ENCODE peak calls at places on chromosomes 11 and 22, in four cellular contexts. C is PC-9, W is pancreas, Q is endothelial cell of umbilical vein. L is an unnamed sample.

GRCh38 chr11:79121351-79121750 is 319.5 kb downstream of the TENM4 start:
- DNase-seq in W (no peak), Q (no peak), C (no peak), L (no peak)

GRCh38 chr11:8337115-8337386 is 73.4 kb upstream of the LMO1 start:
- DNase-seq in W (no peak), Q (no peak), C (no peak), L (no peak)

GRCh38 chr11:74090701-74091100 is 80.1 kb downstream of the C2CD3 start:
- DNase-seq in Q (no peak), C (no peak), W (no peak), L (no peak)

GRCh38 chr11:2679011-2679676 is 20.6 kb downstream of the KCNQ1OT1 start:
- DNase-seq in C (no peak), W (no peak), Q (no peak), L (no peak)

GRCh38 chr11:120622189-120622912 is 110.8 kb downstream of the GRIK4 start:
- DNase-seq in Q (no peak), C (no peak), W (no peak), L (no peak)

GRCh38 chr22:20549232-20549841 is 41.9 kb downstream of the MED15 start:
- DNase-seq in W (no peak), Q (peak), C (no peak), L (peak)

GRCh38 chr11:38163526-38163925 is 1565.5 kb upstream of the RAG2 start:
- DNase-seq in Q (no peak), W (no peak), C (no peak), L (no peak)

GRCh38 chr22:20174785-20175596 is 24.1 kb upstream of the CCDC188 start:
- DNase-seq in W (no peak), C (no peak), Q (no peak), L (no peak)

GRCh38 chr11:110833033-110833484 is 120.8 kb upstream of the ARHGAP20 start:
- DNase-seq in W (no peak), C (no peak), Q (peak), L (no peak)

GRCh38 chr11:101061606-101062005 is 68.0 kb downstream of the PGR start:
- DNase-seq in C (no peak), Q (no peak), W (no peak), L (no peak)

GRCh38 chr11:121648306-121648705 is 195.5 kb upstream of the SORL1-AS1 start:
- DNase-seq in Q (no peak), W (no peak), C (no peak), L (no peak)

GRCh38 chr22:47595122-47595521 is 832.7 kb downstream of the TBC1D22A start:
- DNase-seq in C (no peak), W (no peak), Q (no peak), L (no peak)

GRCh38 chr11:15145151-15145550 is 30.4 kb downstream of the INSC start:
- DNase-seq in Q (no peak), W (no peak), C (no peak), L (no peak)
- H3K27ac ChIP-seq in Q (no peak), W (no peak), C (no peak), L (no peak)

DNA sequence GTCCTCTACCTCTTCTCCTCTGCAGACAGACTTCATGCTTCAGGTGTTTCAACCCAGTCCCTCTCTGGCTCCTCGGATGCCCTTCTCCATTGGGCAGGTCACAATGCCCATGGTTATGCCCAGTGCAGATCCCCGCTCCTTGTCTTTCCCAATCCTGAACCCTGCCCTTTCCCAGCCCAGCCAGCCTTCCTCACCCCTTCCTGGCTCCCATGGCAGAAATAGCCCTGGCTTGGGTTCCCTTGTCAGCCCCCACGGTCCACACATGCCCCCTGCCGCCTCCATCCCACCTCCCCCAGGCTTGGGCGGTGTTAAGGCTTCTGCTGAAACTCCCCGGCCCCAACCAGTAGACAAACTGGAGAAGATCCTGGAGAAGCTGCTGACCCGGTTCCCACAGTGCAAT is 9.3 kb upstream of the BACE1-AS start:
- DNase-seq in W (no peak), C (no peak), Q (no peak), L (no peak)
- H3K27ac ChIP-seq in W (no peak), C (no peak), Q (peak), L (no peak)

DNA sequence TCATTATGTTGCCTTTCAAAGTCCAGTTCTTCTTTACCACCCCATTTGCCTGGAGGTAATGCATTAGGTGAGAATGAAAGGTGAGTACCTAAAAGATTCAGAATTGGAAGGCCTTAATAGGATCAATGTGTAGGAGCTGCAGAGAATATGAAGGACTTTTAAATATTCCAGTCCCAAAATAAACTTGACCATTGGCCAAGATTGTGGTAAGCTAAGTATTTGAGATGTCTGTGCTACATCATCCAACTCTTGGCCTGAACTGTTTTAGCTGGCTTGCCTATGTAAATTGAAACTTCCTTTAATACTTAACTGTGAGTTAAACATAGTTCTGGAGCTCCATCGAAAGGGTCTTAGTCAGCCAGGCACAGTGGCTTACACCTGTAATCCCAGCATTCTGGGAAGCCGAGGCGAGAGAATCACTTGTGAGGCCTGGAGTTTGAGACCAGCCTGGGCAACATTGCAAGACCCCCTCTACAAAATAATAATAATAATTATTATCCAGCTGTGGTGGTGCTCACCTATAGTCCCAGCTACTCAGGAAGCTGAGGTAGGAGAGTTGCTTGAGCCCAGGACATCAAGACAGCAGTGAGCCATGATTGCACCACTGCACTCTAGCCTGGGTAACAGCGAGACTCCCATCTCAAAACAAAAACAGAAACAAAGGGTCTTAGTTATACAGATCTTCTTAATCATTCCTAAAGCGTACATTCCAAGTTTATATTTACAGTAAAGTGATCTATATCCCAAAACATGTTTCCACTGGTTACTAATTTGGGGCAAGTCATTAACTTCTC is 29.8 kb downstream of the MTMR3 start:
- DNase-seq in C (no peak), Q (no peak), W (no peak), L (no peak)
- H3K27ac ChIP-seq in C (no peak), Q (no peak), W (no peak), L (no peak)

DNA sequence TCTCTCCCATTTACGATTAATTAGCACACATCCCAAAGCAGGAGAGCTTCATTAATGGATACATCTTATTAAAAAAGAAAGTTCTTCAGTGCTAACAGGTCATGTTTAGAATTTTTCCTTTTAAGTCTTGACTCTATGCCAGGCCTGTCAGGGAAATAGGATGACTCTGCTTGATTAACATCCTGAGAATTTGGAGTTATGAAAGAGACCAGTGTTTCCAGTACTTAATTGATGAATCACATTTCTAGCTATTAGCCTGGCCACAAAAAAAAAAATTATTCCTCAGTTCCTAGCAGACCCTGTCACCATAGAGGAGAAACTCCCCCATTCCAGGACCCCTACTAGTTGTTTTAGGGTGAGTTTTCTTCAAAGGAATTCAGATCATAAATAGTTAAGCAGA is 23.6 kb upstream of the ME3 start:
- DNase-seq in W (no peak), C (peak), Q (peak), L (no peak)
- H3K27ac ChIP-seq in W (no peak), C (peak), Q (peak), L (no peak)

GRCh38 chr22:50189184-50189848 is 3.6 kb downstream of the TRABD start:
- DNase-seq in W (peak), Q (no peak), C (no peak), L (no peak)
- H3K27ac ChIP-seq in W (peak), Q (no peak), C (peak), L (peak)

DNA sequence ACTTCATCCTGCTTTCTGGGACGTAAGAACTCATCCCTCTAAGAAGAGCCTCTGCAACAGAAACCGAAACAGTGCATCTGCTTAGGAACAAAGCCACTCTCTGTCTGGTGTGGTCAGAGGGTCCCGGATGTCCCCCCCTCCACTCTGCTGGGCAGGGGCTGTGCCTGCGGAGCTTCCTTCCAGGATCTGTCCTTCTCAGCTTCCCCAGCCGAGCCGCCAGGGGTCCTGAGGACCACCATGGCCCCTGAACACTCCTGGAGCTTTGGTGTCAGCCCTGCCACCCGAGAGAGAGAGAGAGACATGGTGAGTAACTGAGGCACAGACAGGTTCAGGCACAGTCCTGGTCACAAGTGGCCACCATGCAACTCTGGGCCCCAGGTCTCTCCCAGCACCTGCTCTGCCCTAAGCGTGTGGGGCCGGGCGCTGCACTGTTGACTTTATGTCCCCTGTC is 24.4 kb upstream of the MGAT3 start:
- DNase-seq in Q (no peak), C (no peak), W (peak), L (no peak)
- H3K27ac ChIP-seq in Q (peak), C (no peak), W (no peak), L (no peak)

GRCh38 chr11:72135891-72136676 is 559 bp downstream of the FOLR3 start:
- DNase-seq in W (peak), C (no peak), Q (no peak), L (no peak)
- H3K27ac ChIP-seq in W (no peak), C (no peak), Q (no peak), L (no peak)

GRCh38 chr11:102493524-102493923 is 37.0 kb downstream of the MMP7 start:
- DNase-seq in W (no peak), Q (no peak), C (no peak), L (no peak)
- H3K27ac ChIP-seq in W (no peak), Q (no peak), C (no peak), L (no peak)

DNA sequence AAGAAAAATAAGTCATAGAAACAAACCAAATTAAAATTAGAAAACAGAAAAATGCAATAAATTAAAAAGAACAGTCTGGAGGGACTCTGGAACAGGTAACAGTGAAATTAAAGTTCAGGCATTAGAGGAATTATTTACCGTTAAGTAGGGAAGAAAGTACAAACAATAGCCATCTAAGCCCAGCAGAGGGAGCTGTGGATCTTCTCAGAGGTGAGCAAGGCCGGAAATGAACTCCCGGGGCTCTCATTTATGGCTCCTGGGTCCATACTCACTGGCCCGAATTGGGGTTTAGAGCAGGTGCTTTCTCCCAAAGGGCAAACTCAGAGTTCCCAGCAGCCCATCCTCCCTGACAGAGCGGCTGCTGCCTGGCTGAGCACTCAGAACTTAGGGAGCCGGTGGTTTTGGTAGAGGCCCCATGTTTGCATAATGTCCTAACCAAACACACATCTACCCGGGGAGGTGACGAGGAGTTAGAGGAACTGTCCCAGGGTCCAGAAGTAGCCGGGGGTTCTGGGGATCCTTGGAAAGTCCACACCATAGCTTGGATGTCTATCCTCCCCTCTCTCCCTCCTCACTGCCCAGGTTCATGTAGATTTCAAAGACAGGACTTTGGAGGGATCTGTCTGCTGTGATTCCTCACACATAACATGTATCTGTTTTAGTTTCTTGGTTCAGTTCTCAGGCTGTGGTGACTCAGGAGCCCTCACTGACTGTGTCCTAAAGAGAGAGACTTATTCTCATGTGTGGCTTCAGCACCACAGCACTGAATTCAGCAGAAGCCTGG is 87.7 kb upstream of the VPREB1 start:
- DNase-seq in Q (peak), W (no peak), C (peak), L (peak)
- H3K27ac ChIP-seq in Q (no peak), W (no peak), C (no peak), L (no peak)